ENCODE peak calls at places on chromosomes 1 and 21, in eight cellular contexts. T is breast epithelium, J is K562, K is stomach, V is body of pancreas, U is erythroblast, G is heart left ventricle, S is lower leg skin. F is an unnamed sample.

GRCh38 chr1:39788758-39789570 is at the start of gene BMP8B:
- DNase-seq in T (peak), J (peak), K (peak), V (peak), U (peak), G (peak), S (no peak), F (peak)

GRCh38 chr21:37682908-37683307 is 233.3 kb downstream of the KCNJ6 start:
- DNase-seq in T (no peak), J (no peak), K (no peak), V (no peak), U (no peak), G (no peak), S (no peak), F (no peak)

GRCh38 chr1:60886793-60887331 is 195.5 kb upstream of the NFIA start:
- DNase-seq in T (no peak), J (peak), K (no peak), V (no peak), U (peak), G (no peak), S (no peak), F (no peak)

GRCh38 chr1:24374891-24375786 is 38.4 kb downstream of the STPG1 start:
- DNase-seq in T (no peak), J (no peak), K (no peak), V (no peak), U (no peak), G (no peak), S (peak), F (no peak)

GRCh38 chr1:233972951-233973635 is 68.6 kb downstream of the SLC35F3 start:
- DNase-seq in T (no peak), J (peak), K (no peak), V (no peak), U (peak), G (no peak), S (peak), F (peak)

GRCh38 chr1:241266121-241266520 is 90.9 kb downstream of the RGS7 start:
- DNase-seq in T (no peak), J (no peak), K (no peak), V (no peak), U (no peak), G (no peak), S (no peak), F (no peak)

GRCh38 chr1:186780081-186780480 is 48.7 kb upstream of the PLA2G4A start:
- DNase-seq in T (no peak), J (no peak), K (no peak), V (no peak), U (no peak), G (no peak), S (no peak), F (no peak)

GRCh38 chr1:234980657-234981396 is 147.8 kb downstream of the TOMM20 start:
- DNase-seq in T (peak), J (peak), K (peak), V (peak), U (peak), G (peak), S (peak), F (peak)

GRCh38 chr1:47776554-47777156 is 220.5 kb downstream of the TRABD2B start:
- DNase-seq in T (no peak), J (no peak), K (no peak), V (no peak), U (no peak), G (no peak), S (no peak), F (no peak)

GRCh38 chr1:79193211-79194079 is 186.9 kb upstream of the ADGRL4 start:
- DNase-seq in T (no peak), J (no peak), K (no peak), V (no peak), U (no peak), G (no peak), S (no peak), F (no peak)

GRCh38 chr1:82446251-82446650 is 645.5 kb downstream of the ADGRL2 start:
- DNase-seq in T (no peak), J (no peak), K (no peak), V (peak), U (no peak), G (no peak), S (no peak), F (no peak)

GRCh38 chr1:234371414-234371813 is 1.8 kb upstream of the COA6 start:
- DNase-seq in T (no peak), J (no peak), K (no peak), V (no peak), U (no peak), G (no peak), S (no peak), F (no peak)

GRCh38 chr21:25878334-25878733 is 143.6 kb downstream of the GABPA start:
- DNase-seq in T (no peak), J (no peak), K (no peak), V (no peak), U (no peak), G (no peak), S (no peak), F (no peak)

GRCh38 chr1:211749251-211749650 is 73.8 kb upstream of the NEK2 start:
- DNase-seq in T (no peak), J (no peak), K (no peak), V (no peak), U (no peak), G (no peak), S (no peak), F (no peak)

GRCh38 chr1:198936371-198937083 is 297.7 kb downstream of the PTPRC start:
- DNase-seq in T (no peak), J (no peak), K (no peak), V (no peak), U (peak), G (peak), S (peak), F (no peak)

GRCh38 chr1:24201941-24202440 is 14.9 kb upstream of the IFNLR1 start:
- DNase-seq in T (peak), J (peak), K (peak), V (peak), U (no peak), G (peak), S (peak), F (peak)

GRCh38 chr1:182061597-182061996 is at the start of gene ZNF648:
- DNase-seq in T (no peak), J (no peak), K (no peak), V (no peak), U (no peak), G (no peak), S (no peak), F (no peak)

GRCh38 chr21:42534361-42534900 is 20.8 kb downstream of the SLC37A1 start:
- DNase-seq in T (no peak), J (no peak), K (peak), V (peak), U (no peak), G (peak), S (peak), F (peak)

GRCh38 chr21:35222541-35222941 is 173.4 kb upstream of the RUNX1 start:
- DNase-seq in T (no peak), J (no peak), K (no peak), V (no peak), U (no peak), G (no peak), S (no peak), F (peak)

GRCh38 chr1:172018727-172019311 is 177.5 kb downstream of the DNM3 start:
- DNase-seq in T (no peak), J (no peak), K (no peak), V (no peak), U (no peak), G (no peak), S (no peak), F (no peak)

GRCh38 chr1:68230901-68231626 is 1.3 kb downstream of the WLS start:
- DNase-seq in T (peak), J (no peak), K (peak), V (peak), U (no peak), G (peak), S (peak), F (peak)

GRCh38 chr1:11502516-11502915 is 23.6 kb downstream of the DISP3 start:
- DNase-seq in T (no peak), J (no peak), K (no peak), V (no peak), U (no peak), G (no peak), S (peak), F (no peak)

GRCh38 chr1:42806593-42806992 is 10.3 kb upstream of the ERMAP start:
- DNase-seq in T (no peak), J (no peak), K (no peak), V (no peak), U (no peak), G (no peak), S (no peak), F (no peak)

GRCh38 chr1:71634159-71634558 is 553.3 kb upstream of the ZRANB2 start:
- DNase-seq in T (no peak), J (no peak), K (no peak), V (no peak), U (no peak), G (no peak), S (no peak), F (no peak)

GRCh38 chr1:226603976-226604845 is 55.6 kb downstream of the STUM start:
- DNase-seq in T (no peak), J (no peak), K (no peak), V (no peak), U (no peak), G (no peak), S (no peak), F (no peak)

GRCh38 chr1:157966034-157966671 is 27.3 kb upstream of the KIRREL1 start:
- DNase-seq in T (no peak), J (no peak), K (no peak), V (peak), U (no peak), G (no peak), S (no peak), F (peak)

GRCh38 chr1:200890818-200891773 is 3.6 kb upstream of the INAVA start:
- DNase-seq in T (peak), J (no peak), K (no peak), V (peak), U (no peak), G (no peak), S (no peak), F (no peak)

GRCh38 chr1:15418811-15419515 is 9.3 kb downstream of the EFHD2 start:
- DNase-seq in T (no peak), J (no peak), K (peak), V (peak), U (no peak), G (no peak), S (no peak), F (peak)

GRCh38 chr1:151326619-151327222 is 495 bp downstream of the PI4KB start:
- DNase-seq in T (no peak), J (peak), K (peak), V (peak), U (peak), G (peak), S (peak), F (peak)

GRCh38 chr1:160646711-160647328 is at the start of gene SLAMF1:
- DNase-seq in T (no peak), J (no peak), K (no peak), V (peak), U (no peak), G (no peak), S (no peak), F (no peak)
- TF ChIP-seq POLR2A in T (no peak), J (no peak), K (no peak), V (no peak), U (no peak), G (no peak), S (no peak), F (no peak)

GRCh38 chr1:99766378-99766800 is at the start of gene FRRS1:
- DNase-seq in T (peak), J (peak), K (peak), V (peak), U (peak), G (peak), S (peak), F (peak)
- TF ChIP-seq POLR2A in T (no peak), J (peak), K (no peak), V (peak), U (peak), G (no peak), S (no peak), F (peak)

GRCh38 chr21:45202344-45202743 is 85.4 kb downstream of the POFUT2 start:
- DNase-seq in T (no peak), J (no peak), K (no peak), V (no peak), U (no peak), G (no peak), S (no peak), F (no peak)
- TF ChIP-seq POLR2A in T (no peak), J (no peak), K (no peak), V (no peak), U (no peak), G (no peak), S (no peak), F (no peak)

GRCh38 chr1:21937372-21938121 is 437 bp upstream of the HSPG2 start:
- DNase-seq in T (peak), J (peak), K (peak), V (peak), U (no peak), G (peak), S (peak), F (peak)
- TF ChIP-seq POLR2A in T (no peak), J (peak), K (no peak), V (peak), U (no peak), G (no peak), S (no peak), F (no peak)

GRCh38 chr1:22031214-22031962 is 21.1 kb upstream of the CDC42 start:
- DNase-seq in T (peak), J (no peak), K (peak), V (peak), U (no peak), G (peak), S (no peak), F (no peak)
- TF ChIP-seq POLR2A in T (no peak), J (no peak), K (no peak), V (no peak), U (peak), G (no peak), S (no peak), F (no peak)

DNA sequence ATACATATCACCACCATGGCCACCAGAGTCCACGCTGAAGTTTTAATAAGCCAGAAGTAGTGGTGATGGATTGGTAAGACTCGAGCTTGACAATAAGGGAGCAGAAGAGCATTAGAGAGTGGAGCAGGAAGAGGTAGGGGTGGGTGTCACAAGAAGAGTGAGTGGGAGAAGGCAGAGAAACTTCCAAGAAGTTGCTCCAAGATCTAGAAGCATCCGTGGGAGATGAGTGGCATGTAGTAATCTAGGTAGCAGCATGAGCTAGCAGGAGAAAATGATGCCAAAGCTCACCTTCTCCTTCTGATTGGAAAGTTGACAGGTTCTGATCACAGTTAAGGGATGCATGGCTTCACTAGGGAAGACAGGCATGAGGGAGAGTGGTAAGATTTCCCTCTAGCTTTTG is 49.2 kb downstream of the PLXNA2 start:
- DNase-seq in T (no peak), J (no peak), K (no peak), V (no peak), U (no peak), G (no peak), S (no peak), F (no peak)
- TF ChIP-seq POLR2A in T (no peak), J (no peak), K (no peak), V (no peak), U (no peak), G (no peak), S (no peak), F (no peak)

DNA sequence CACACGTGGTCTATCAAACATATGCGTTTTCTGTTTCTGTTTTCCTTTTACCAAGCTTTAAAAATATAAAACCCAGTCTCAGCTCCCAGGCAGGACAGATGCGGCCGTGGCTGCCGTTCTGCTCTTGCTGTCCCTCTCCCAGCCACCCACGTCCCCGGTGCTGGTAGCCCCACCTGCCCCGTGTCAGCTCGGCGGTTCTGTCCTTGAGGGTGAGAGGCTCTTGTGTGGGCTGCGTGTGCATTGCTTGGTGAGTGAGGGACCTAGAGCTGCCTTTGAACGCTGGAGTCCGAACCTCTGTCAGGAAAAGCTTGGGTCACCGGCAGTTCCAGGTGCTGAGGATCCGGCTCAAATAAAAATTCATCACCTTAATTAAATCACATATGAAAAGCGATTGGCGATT is 4.4 kb downstream of the RER1 start:
- DNase-seq in T (no peak), J (no peak), K (no peak), V (no peak), U (no peak), G (no peak), S (no peak), F (no peak)
- TF ChIP-seq POLR2A in T (no peak), J (no peak), K (no peak), V (no peak), U (no peak), G (no peak), S (no peak), F (no peak)